ENCODE peak calls at places on chromosomes 11 and 22, in six cellular contexts. H is SJSA1, T is glomerular endothelial cell, X is cardiac fibroblast, D is anterior cingulate cortex, C is HT1080. L is an unnamed sample.
A peak's percentile ranks its signal among the peaks of the same experiment; 100 is the strongest.

GRCh38 chr11:77141034-77141433 is 13.0 kb downstream of the MYO7A start:
- DNase-seq in T (no peak), X (peak; percentile 65), C (peak; percentile 25), H (no peak), D (no peak), L (no peak)

GRCh38 chr11:57181678-57182305 is at the start of gene LRRC55:
- DNase-seq in H (no peak), T (no peak), C (no peak), D (no peak), X (no peak), L (no peak)

GRCh38 chr11:126339866-126340434 is 15.5 kb upstream of the ST3GAL4 start:
- DNase-seq in C (no peak), H (no peak), D (no peak), X (peak; percentile 82), T (no peak), L (peak; percentile 65)

GRCh38 chr11:75627879-75628668 is 40.8 kb downstream of the MAP6 start:
- DNase-seq in T (no peak), X (peak; percentile 7), H (no peak), C (peak; percentile 29), D (no peak), L (no peak)

GRCh38 chr11:118953265-118953664 is 2.8 kb upstream of the UPK2 start:
- DNase-seq in C (peak; percentile 26), T (no peak), D (peak; percentile 58), H (no peak), X (peak; percentile 31), L (peak; percentile 81)

GRCh38 chr11:118334746-118335145 is 7.8 kb downstream of the CD3D start:
- DNase-seq in H (no peak), C (no peak), X (no peak), T (no peak), D (no peak), L (no peak)

GRCh38 chr11:47087801-47088200 is 88.9 kb downstream of the ARFGAP2 start:
- DNase-seq in C (no peak), T (no peak), X (no peak), D (no peak), H (no peak), L (no peak)

GRCh38 chr11:34342008-34342533 is 15.7 kb downstream of the ABTB2 start:
- DNase-seq in C (no peak), D (no peak), H (no peak), X (no peak), T (no peak), L (peak; percentile 69)

GRCh38 chr11:44855138-44855849 is 95.4 kb downstream of the TP53I11 start:
- DNase-seq in X (no peak), C (no peak), T (no peak), D (no peak), H (no peak), L (no peak)

GRCh38 chr11:122394326-122394725 is 261.2 kb upstream of the UBASH3B start:
- DNase-seq in X (no peak), T (no peak), H (no peak), D (peak; percentile 24), C (no peak), L (peak; percentile 24)

GRCh38 chr11:78822931-78823423 is 248.3 kb upstream of the NARS2 start:
- DNase-seq in D (peak; percentile 14), T (no peak), C (no peak), X (no peak), H (no peak), L (no peak)

GRCh38 chr22:46430961-46431838 is 95.7 kb downstream of the TRMU start:
- DNase-seq in D (no peak), X (no peak), H (no peak), C (no peak), T (no peak), L (no peak)

GRCh38 chr11:68153742-68154141 is 32.6 kb upstream of the CHKA start:
- DNase-seq in X (no peak), H (no peak), D (no peak), T (no peak), C (no peak), L (no peak)

GRCh38 chr11:8289426-8290047 is 25.9 kb upstream of the LMO1 start:
- DNase-seq in X (no peak), C (no peak), D (no peak), T (no peak), H (no peak), L (peak; percentile 70)

GRCh38 chr22:44848791-44849410 is 96.5 kb downstream of the ARHGAP8 start:
- DNase-seq in H (no peak), T (no peak), X (no peak), D (no peak), C (no peak), L (no peak)

GRCh38 chr11:75667831-75668507 is 869 bp downstream of the MAP6 start:
- DNase-seq in C (no peak), D (peak; percentile 75), X (peak; percentile 38), T (no peak), H (no peak), L (peak; percentile 87)

GRCh38 chr22:35310556-35311550 is 11.2 kb downstream of the TOM1 start:
- DNase-seq in C (no peak), X (no peak), H (no peak), T (no peak), D (no peak), L (peak; percentile 48)

GRCh38 chr11:104609297-104609696 is 289.0 kb downstream of the CASP12 start:
- DNase-seq in X (peak; percentile 86), C (peak; percentile 39), H (no peak), D (peak; percentile 19), T (peak; percentile 48), L (peak; percentile 71)

GRCh38 chr22:34972498-34972897 is 93.5 kb upstream of the ISX start:
- DNase-seq in T (no peak), X (no peak), D (no peak), C (peak; percentile 48), H (no peak), L (no peak)

GRCh38 chr22:31083923-31084810 is 3.0 kb downstream of the SMTN start:
- DNase-seq in X (no peak), T (no peak), C (no peak), D (no peak), H (no peak), L (peak; percentile 54)

GRCh38 chr22:44755418-44755817 is 3.0 kb downstream of the ARHGAP8 start:
- DNase-seq in D (no peak), X (no peak), C (no peak), T (no peak), H (no peak), L (peak; percentile 47)

GRCh38 chr11:133656100-133656635 is 123.9 kb upstream of the OPCML start:
- DNase-seq in X (no peak), H (no peak), C (peak; percentile 11), T (no peak), D (no peak), L (no peak)

GRCh38 chr11:35523861-35524260 is 1.6 kb downstream of the PAMR1 start:
- DNase-seq in D (no peak), X (no peak), H (no peak), T (no peak), C (no peak), L (no peak)

GRCh38 chr11:484616-485015 is 22.4 kb downstream of the RNH1 start:
- DNase-seq in H (no peak), X (no peak), T (no peak), C (no peak), D (no peak), L (no peak)

GRCh38 chr11:130916238-130916855 is at the start of gene SNX19:
- DNase-seq in H (peak; percentile 80), X (peak; percentile 95), D (peak; percentile 93), C (peak; percentile 91), T (no peak), L (peak; percentile 96)

GRCh38 chr11:117191680-117192400 is 7.3 kb upstream of the TAGLN start:
- DNase-seq in X (no peak), D (no peak), H (no peak), T (no peak), C (no peak), L (no peak)

GRCh38 chr22:45903355-45904149 is 73.4 kb downstream of the WNT7B start:
- DNase-seq in H (peak; percentile 93), T (no peak), X (peak; percentile 65), D (no peak), C (peak; percentile 81), L (peak; percentile 57)

GRCh38 chr11:36213050-36213840 is 76.0 kb downstream of the COMMD9 start:
- DNase-seq in X (no peak), T (no peak), H (no peak), C (no peak), D (peak; percentile 25), L (peak; percentile 69)

GRCh38 chr11:17405232-17406005 is 17.0 kb upstream of the KCNJ11 start:
- DNase-seq in X (peak; percentile 62), C (peak; percentile 42), T (no peak), D (peak; percentile 70), H (no peak), L (peak; percentile 34)

GRCh38 chr11:2182692-2183474 is 11.3 kb upstream of the TH start:
- DNase-seq in H (no peak), D (no peak), C (no peak), T (no peak), X (no peak), L (no peak)

GRCh38 chr11:125933030-125933813 is 12.6 kb upstream of the VSIG10L2 start:
- DNase-seq in T (no peak), H (no peak), X (no peak), C (no peak), D (peak; percentile 14), L (no peak)

GRCh38 chr11:133928628-133929059 is 28.1 kb downstream of the IGSF9B start:
- DNase-seq in C (no peak), H (no peak), T (no peak), X (peak; percentile 68), D (no peak), L (no peak)

GRCh38 chr22:38700271-38700788 is 413 bp downstream of the JOSD1 start:
- DNase-seq in T (no peak), X (peak; percentile 78), H (peak; percentile 77), C (no peak), D (peak; percentile 82), L (no peak)

GRCh38 chr11:29159552-29160465 is 857.0 kb downstream of the KCNA4 start:
- DNase-seq in C (peak; percentile 69), H (peak; percentile 64), D (no peak), T (peak; percentile 75), X (peak; percentile 82), L (peak; percentile 84)

GRCh38 chr11:130829801-130830562 is 86.3 kb downstream of the SNX19 start:
- DNase-seq in H (no peak), D (peak; percentile 16), C (no peak), X (peak; percentile 67), T (no peak), L (peak; percentile 61)

GRCh38 chr11:57778318-57779037 is 16.9 kb downstream of the CTNND1 start:
- DNase-seq in C (peak; percentile 100), H (peak; percentile 98), D (peak; percentile 81), X (peak; percentile 100), T (peak; percentile 99), L (peak; percentile 96)